ENCODE peak calls at places on chromosomes 16 and 17, in four cellular contexts. N is CD4-positive, CD25-positive, alpha-beta regulatory T cell; U is mesendoderm; K is GM12878. J is an unnamed sample.

GRCh38 chr17:7589891-7590611 is at the start of gene SOX15:
- DNase-seq in U (peak), K (no peak), N (no peak), J (no peak)

GRCh38 chr17:67165201-67165600 is 79.8 kb downstream of the HELZ start:
- DNase-seq in K (no peak), N (no peak), U (no peak), J (no peak)

GRCh38 chr17:289409-289808 is 63.2 kb downstream of the RPH3AL start:
- DNase-seq in U (no peak), K (no peak), N (no peak), J (no peak)

GRCh38 chr17:78375401-78376079 is 2.9 kb upstream of the PGS1 start:
- DNase-seq in U (no peak), K (no peak), N (no peak), J (no peak)

GRCh38 chr17:846901-847777 is 65.0 kb downstream of the MRM3 start:
- DNase-seq in K (no peak), U (no peak), N (no peak), J (no peak)

GRCh38 chr17:13735861-13736260 is 134.1 kb upstream of the HS3ST3A1 start:
- DNase-seq in K (no peak), N (no peak), U (no peak), J (no peak)

GRCh38 chr17:36463916-36464764 is 22.3 kb upstream of the ZNHIT3 start:
- DNase-seq in U (peak), K (no peak), N (peak), J (no peak)

GRCh38 chr16:78416400-78416799 is 316.9 kb downstream of the WWOX start:
- DNase-seq in N (no peak), K (no peak), U (no peak), J (no peak)

GRCh38 chr17:10198509-10199249 is at the start of gene GAS7:
- DNase-seq in N (peak), U (peak), K (no peak), J (no peak)
- H3K4me3 ChIP-seq in N (no peak), U (peak), K (peak), J (peak)

DNA sequence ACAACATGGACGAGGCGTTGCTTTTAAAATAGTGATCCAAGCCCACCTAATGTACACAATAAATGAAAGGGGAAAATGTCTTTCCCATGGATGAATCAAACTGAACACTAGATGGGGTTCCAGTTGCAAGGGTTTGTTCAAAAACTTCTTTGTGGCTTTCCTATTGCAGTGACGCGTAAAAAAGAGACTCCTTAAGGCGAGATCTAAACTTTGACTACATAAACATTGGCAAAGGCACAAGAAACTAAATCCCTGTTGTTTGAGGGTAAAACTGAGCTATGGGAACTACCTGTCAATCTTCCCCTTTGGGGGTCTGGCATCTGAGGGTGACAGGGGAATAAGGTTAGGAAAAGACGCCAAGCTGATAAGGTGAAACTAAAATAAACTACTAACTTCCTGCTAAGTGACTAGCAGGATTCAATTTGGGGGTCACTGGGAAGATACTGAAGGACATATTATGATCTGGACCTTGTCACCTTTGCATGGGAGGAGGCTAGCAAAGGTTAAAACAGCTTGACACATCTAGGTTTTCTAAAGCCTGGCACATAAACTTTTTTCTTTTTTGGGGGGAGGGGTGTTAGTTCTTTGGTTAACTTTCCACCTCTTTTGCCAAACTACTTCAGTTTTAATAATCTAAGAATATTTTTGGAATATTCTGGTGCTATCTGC is 4.7 kb downstream of the SALL1 start:
- DNase-seq in U (no peak), K (no peak), N (no peak), J (no peak)
- H3K4me3 ChIP-seq in U (no peak), K (no peak), N (no peak), J (no peak)

GRCh38 chr16:58814348-58814801 is 80.3 kb upstream of the GOT2 start:
- DNase-seq in K (no peak), N (peak), U (peak), J (no peak)
- H3K4me3 ChIP-seq in K (no peak), N (peak), U (no peak), J (no peak)

GRCh38 chr16:2925951-2926659 is 14.4 kb downstream of the FLYWCH1 start:
- DNase-seq in U (no peak), K (no peak), N (no peak), J (no peak)
- H3K4me3 ChIP-seq in U (no peak), K (no peak), N (no peak), J (no peak)

DNA sequence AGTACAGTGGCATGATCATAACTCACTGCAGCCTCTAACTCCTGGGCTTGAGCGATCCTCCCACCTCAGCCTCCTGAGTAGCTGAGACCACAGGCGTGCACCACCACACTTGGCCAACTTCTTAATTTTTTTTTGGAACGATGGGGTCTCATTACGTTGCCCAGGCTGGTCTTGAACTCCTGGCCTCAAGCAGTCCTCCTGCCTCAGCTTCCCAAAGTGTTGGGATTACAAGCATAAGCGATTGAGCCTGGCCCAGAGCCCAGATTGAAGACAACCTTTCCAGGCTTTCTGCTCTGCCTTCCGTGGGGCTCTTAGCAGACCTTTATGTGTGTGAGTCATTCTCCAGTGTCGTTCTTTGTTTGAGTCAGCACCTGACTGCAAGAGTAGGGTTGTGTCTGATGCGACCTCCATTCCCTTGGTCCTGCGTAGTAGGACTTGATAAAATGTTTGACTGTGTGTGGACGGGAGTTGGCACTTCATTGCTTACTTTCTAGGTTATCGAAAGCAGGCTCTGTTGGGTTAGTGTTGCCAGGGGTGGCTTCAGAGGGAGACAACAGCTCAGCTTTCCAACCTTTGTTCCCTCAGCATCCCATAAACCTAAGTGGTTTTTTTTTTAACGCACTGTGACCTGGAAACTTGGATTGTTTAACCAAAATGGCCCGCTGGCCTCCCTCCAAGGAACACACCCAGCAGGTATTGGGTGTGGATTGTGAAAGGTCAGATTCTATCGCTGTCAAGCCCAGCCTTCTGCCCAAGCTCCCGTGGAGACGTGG is 26.4 kb downstream of the EEF2K start:
- DNase-seq in N (peak), K (no peak), U (no peak), J (no peak)
- H3K4me3 ChIP-seq in N (no peak), K (no peak), U (no peak), J (no peak)

GRCh38 chr16:69741519-69741918 is 13.2 kb downstream of the NOB1 start:
- DNase-seq in K (no peak), U (no peak), N (no peak), J (no peak)

GRCh38 chr16:69744363-69745231 is 10.1 kb downstream of the NOB1 start:
- DNase-seq in K (no peak), N (no peak), U (no peak), J (no peak)

GRCh38 chr16:69745232-69745612 is 9.5 kb downstream of the NOB1 start:
- DNase-seq in K (no peak), N (no peak), U (no peak), J (no peak)

GRCh38 chr16:69745959-69746358 is 8.8 kb downstream of the NOB1 start:
- DNase-seq in U (no peak), K (no peak), N (no peak), J (no peak)

GRCh38 chr16:69741951-69742904 is 12.5 kb downstream of the NOB1 start:
- DNase-seq in K (no peak), N (no peak), U (no peak), J (no peak)
- H3K4me3 ChIP-seq in K (no peak), N (no peak), U (no peak), J (no peak)